ENCODE peak calls at places on chromosomes 2 and 18, in four cellular contexts. One of them, this sample, is unnamed.
A peak's percentile ranks its signal among the peaks of the same experiment; 100 is the strongest.

GRCh38 chr18:56952026-56952425 is 194.9 kb upstream of the BOD1L2 start:
- DNase-seq in dorsolateral prefrontal cortex: no peak
- DNase-seq in heart left ventricle: no peak
- DNase-seq in IMR-90: no peak
- DNase-seq in this sample: no peak

GRCh38 chr2:49940616-49941015 is 786.3 kb upstream of the FSHR start:
- DNase-seq in dorsolateral prefrontal cortex: no peak
- DNase-seq in heart left ventricle: no peak
- DNase-seq in IMR-90: no peak
- DNase-seq in this sample: no peak

GRCh38 chr2:194514281-194514680 is 1142.7 kb upstream of the SLC39A10 start:
- DNase-seq in dorsolateral prefrontal cortex: no peak
- DNase-seq in heart left ventricle: no peak
- DNase-seq in IMR-90: no peak
- DNase-seq in this sample: no peak

GRCh38 chr2:55869637-55870325 is 53.8 kb downstream of the EFEMP1 start:
- DNase-seq in dorsolateral prefrontal cortex: no peak
- DNase-seq in heart left ventricle: no peak
- DNase-seq in IMR-90: peak; percentile 63
- DNase-seq in this sample: no peak

GRCh38 chr18:10490401-10491289 is 35.2 kb upstream of the NAPG start:
- DNase-seq in dorsolateral prefrontal cortex: no peak
- DNase-seq in heart left ventricle: peak; percentile 43
- DNase-seq in IMR-90: no peak
- DNase-seq in this sample: no peak

GRCh38 chr2:234497592-234498023 is 727 bp upstream of the ARL4C start:
- DNase-seq in dorsolateral prefrontal cortex: no peak
- DNase-seq in heart left ventricle: no peak
- DNase-seq in IMR-90: no peak
- DNase-seq in this sample: no peak

GRCh38 chr18:2027026-2027425 is 544.3 kb downstream of the METTL4 start:
- DNase-seq in dorsolateral prefrontal cortex: no peak
- DNase-seq in heart left ventricle: no peak
- DNase-seq in IMR-90: no peak
- DNase-seq in this sample: no peak

GRCh38 chr2:8488001-8488738 is 193.7 kb upstream of the ID2 start:
- DNase-seq in dorsolateral prefrontal cortex: no peak
- DNase-seq in heart left ventricle: no peak
- DNase-seq in IMR-90: no peak
- DNase-seq in this sample: peak; percentile 27

GRCh38 chr2:187874786-187875185 is 320.6 kb upstream of the TFPI start:
- DNase-seq in dorsolateral prefrontal cortex: no peak
- DNase-seq in heart left ventricle: no peak
- DNase-seq in IMR-90: peak; percentile 2
- DNase-seq in this sample: no peak

GRCh38 chr2:62415518-62415917 is 90.5 kb downstream of the TMEM17 start:
- DNase-seq in dorsolateral prefrontal cortex: no peak
- DNase-seq in heart left ventricle: no peak
- DNase-seq in IMR-90: no peak
- DNase-seq in this sample: no peak

GRCh38 chr2:185373226-185373625 is 365.4 kb upstream of the FSIP2 start:
- DNase-seq in dorsolateral prefrontal cortex: no peak
- DNase-seq in heart left ventricle: no peak
- DNase-seq in IMR-90: no peak
- DNase-seq in this sample: no peak

GRCh38 chr2:168912466-168913170 is 11.5 kb downstream of the G6PC2 start:
- DNase-seq in dorsolateral prefrontal cortex: peak; percentile 55
- DNase-seq in heart left ventricle: peak; percentile 39
- DNase-seq in IMR-90: peak; percentile 4
- DNase-seq in this sample: no peak

GRCh38 chr18:58288922-58289797 is 245.1 kb downstream of the NEDD4L start:
- DNase-seq in dorsolateral prefrontal cortex: no peak
- DNase-seq in heart left ventricle: no peak
- DNase-seq in IMR-90: peak; percentile 65
- DNase-seq in this sample: no peak

GRCh38 chr2:10501521-10501961 is 53.4 kb upstream of the ODC1 start:
- DNase-seq in dorsolateral prefrontal cortex: no peak
- DNase-seq in heart left ventricle: peak; percentile 17
- DNase-seq in IMR-90: no peak
- DNase-seq in this sample: no peak

GRCh38 chr2:61632276-61633169 is 94.4 kb upstream of the XPO1 start:
- DNase-seq in dorsolateral prefrontal cortex: no peak
- DNase-seq in heart left ventricle: no peak
- DNase-seq in IMR-90: no peak
- DNase-seq in this sample: no peak

GRCh38 chr2:11955883-11956282 is 209.5 kb downstream of the LPIN1 start:
- DNase-seq in dorsolateral prefrontal cortex: no peak
- DNase-seq in heart left ventricle: no peak
- DNase-seq in IMR-90: no peak
- DNase-seq in this sample: no peak

GRCh38 chr2:196925445-196925767 is 1.1 kb downstream of the PGAP1 start:
- DNase-seq in dorsolateral prefrontal cortex: no peak
- DNase-seq in heart left ventricle: no peak
- DNase-seq in IMR-90: no peak
- DNase-seq in this sample: no peak

GRCh38 chr2:237629739-237630138 is 2.4 kb downstream of the LRRFIP1 start:
- DNase-seq in dorsolateral prefrontal cortex: no peak
- DNase-seq in heart left ventricle: no peak
- DNase-seq in IMR-90: peak; percentile 73
- DNase-seq in this sample: no peak

GRCh38 chr2:113171359-113172075 is 2.3 kb upstream of the PSD4 start:
- DNase-seq in dorsolateral prefrontal cortex: no peak
- DNase-seq in heart left ventricle: no peak
- DNase-seq in IMR-90: no peak
- DNase-seq in this sample: no peak

GRCh38 chr2:16425462-16426336 is 239.9 kb downstream of the CYRIA start:
- DNase-seq in dorsolateral prefrontal cortex: no peak
- DNase-seq in heart left ventricle: peak; percentile 75
- DNase-seq in IMR-90: no peak
- DNase-seq in this sample: no peak

GRCh38 chr2:165877565-165878550 is 75.7 kb downstream of the TTC21B start:
- DNase-seq in dorsolateral prefrontal cortex: no peak
- DNase-seq in heart left ventricle: no peak
- DNase-seq in IMR-90: peak; percentile 66
- DNase-seq in this sample: no peak

GRCh38 chr2:219060821-219061791 is at the start of gene IHH:
- DNase-seq in dorsolateral prefrontal cortex: no peak
- DNase-seq in heart left ventricle: no peak
- DNase-seq in IMR-90: no peak
- DNase-seq in this sample: no peak

GRCh38 chr18:23131693-23132319 is 3.5 kb upstream of the CABLES1 start:
- DNase-seq in dorsolateral prefrontal cortex: peak; percentile 71
- DNase-seq in heart left ventricle: peak; percentile 39
- DNase-seq in IMR-90: peak; percentile 84
- DNase-seq in this sample: peak; percentile 18

GRCh38 chr18:23136326-23137092 is 1.2 kb downstream of the CABLES1 start:
- DNase-seq in dorsolateral prefrontal cortex: peak; percentile 6
- DNase-seq in heart left ventricle: peak; percentile 34
- DNase-seq in IMR-90: no peak
- DNase-seq in this sample: no peak

GRCh38 chr18:23134780-23135678 is at the start of gene CABLES1:
- DNase-seq in dorsolateral prefrontal cortex: peak; percentile 51
- DNase-seq in heart left ventricle: peak; percentile 40
- DNase-seq in IMR-90: peak; percentile 59
- DNase-seq in this sample: peak; percentile 34

GRCh38 chr18:23135679-23136325 is 517 bp downstream of the CABLES1 start:
- DNase-seq in dorsolateral prefrontal cortex: peak; percentile 21
- DNase-seq in heart left ventricle: no peak
- DNase-seq in IMR-90: no peak
- DNase-seq in this sample: no peak

DNA sequence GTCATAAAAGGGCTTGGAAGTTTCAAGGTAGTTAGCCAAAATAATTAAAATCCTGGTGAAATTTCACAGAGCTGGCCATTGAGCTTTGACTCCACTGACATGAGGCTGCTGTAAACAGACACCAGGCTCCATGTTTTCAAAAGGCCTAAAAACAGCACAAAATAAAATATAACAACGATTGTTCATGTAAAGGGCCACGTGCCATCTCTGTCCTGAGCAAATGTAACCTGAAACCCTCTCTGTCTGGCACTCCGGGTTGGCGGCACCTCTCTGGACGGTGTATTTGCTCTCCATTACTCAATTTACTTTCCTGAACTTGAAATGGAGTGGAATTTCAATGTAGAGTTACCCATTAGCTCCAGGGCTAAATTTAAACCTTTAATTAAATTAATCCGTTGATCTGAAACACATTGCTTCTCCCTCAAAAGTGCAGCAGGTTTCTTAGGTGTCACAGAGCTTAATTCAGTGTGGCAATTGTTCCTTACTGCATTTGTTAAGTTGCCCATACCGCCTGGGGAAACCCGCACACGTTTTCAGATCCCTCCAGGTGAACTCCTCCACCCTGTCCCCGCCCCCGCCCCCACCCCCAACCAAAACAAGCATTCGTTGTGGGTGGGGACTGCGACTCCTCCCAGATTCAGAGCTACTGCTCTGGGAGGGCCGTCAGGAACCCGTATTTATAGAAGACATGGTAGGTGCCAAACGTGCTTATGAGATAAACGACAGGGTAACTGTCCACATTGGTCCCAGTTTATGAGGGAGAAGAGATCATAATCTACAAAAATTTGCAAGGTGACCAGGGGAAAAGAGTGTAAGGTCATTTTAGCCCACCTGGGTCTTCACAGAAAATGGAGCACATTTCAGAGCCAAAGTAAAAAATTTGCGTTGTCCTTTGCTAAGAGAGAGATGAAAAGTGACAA is 1.2 kb upstream of the CABLES1 start:
- DNase-seq in dorsolateral prefrontal cortex: no peak
- DNase-seq in heart left ventricle: no peak
- DNase-seq in IMR-90: no peak
- DNase-seq in this sample: no peak
- H3K27ac ChIP-seq in dorsolateral prefrontal cortex: no peak overlapping the region
- H3K27ac ChIP-seq in heart left ventricle: no peak overlapping the region
- H3K27ac ChIP-seq in IMR-90: no peak overlapping the region
- H3K27ac ChIP-seq in this sample: no peak overlapping the region

GRCh38 chr18:33603434-33603833 is 25.4 kb downstream of the ASXL3 start:
- DNase-seq in dorsolateral prefrontal cortex: no peak
- DNase-seq in heart left ventricle: no peak
- DNase-seq in IMR-90: no peak
- DNase-seq in this sample: no peak

GRCh38 chr18:33605250-33605649 is 27.2 kb downstream of the ASXL3 start:
- DNase-seq in dorsolateral prefrontal cortex: no peak
- DNase-seq in heart left ventricle: no peak
- DNase-seq in IMR-90: no peak
- DNase-seq in this sample: no peak

GRCh38 chr18:33611525-33612135 is 33.6 kb downstream of the ASXL3 start:
- DNase-seq in dorsolateral prefrontal cortex: no peak
- DNase-seq in heart left ventricle: no peak
- DNase-seq in IMR-90: no peak
- DNase-seq in this sample: no peak

GRCh38 chr18:33600846-33601245 is 22.8 kb downstream of the ASXL3 start:
- DNase-seq in dorsolateral prefrontal cortex: no peak
- DNase-seq in heart left ventricle: no peak
- DNase-seq in IMR-90: no peak
- DNase-seq in this sample: no peak

GRCh38 chr18:33606621-33607020 is 28.6 kb downstream of the ASXL3 start:
- DNase-seq in dorsolateral prefrontal cortex: no peak
- DNase-seq in heart left ventricle: no peak
- DNase-seq in IMR-90: no peak
- DNase-seq in this sample: no peak
- H3K27ac ChIP-seq in dorsolateral prefrontal cortex: no peak overlapping the region
- H3K27ac ChIP-seq in heart left ventricle: no peak overlapping the region
- H3K27ac ChIP-seq in IMR-90: no peak overlapping the region
- H3K27ac ChIP-seq in this sample: no peak overlapping the region

GRCh38 chr2:20140321-20141055 is 84.4 kb downstream of the SDC1 start:
- DNase-seq in dorsolateral prefrontal cortex: no peak
- DNase-seq in heart left ventricle: no peak
- DNase-seq in IMR-90: no peak
- DNase-seq in this sample: no peak

GRCh38 chr2:20139828-20140227 is 85.1 kb downstream of the SDC1 start:
- DNase-seq in dorsolateral prefrontal cortex: no peak
- DNase-seq in heart left ventricle: no peak
- DNase-seq in IMR-90: no peak
- DNase-seq in this sample: no peak

GRCh38 chr2:20143263-20143662 is 81.7 kb downstream of the SDC1 start:
- DNase-seq in dorsolateral prefrontal cortex: no peak
- DNase-seq in heart left ventricle: no peak
- DNase-seq in IMR-90: peak; percentile 81
- DNase-seq in this sample: no peak

GRCh38 chr2:20141056-20141762 is 83.7 kb downstream of the SDC1 start:
- DNase-seq in dorsolateral prefrontal cortex: no peak
- DNase-seq in heart left ventricle: peak; percentile 78
- DNase-seq in IMR-90: peak; percentile 96
- DNase-seq in this sample: no peak

DNA sequence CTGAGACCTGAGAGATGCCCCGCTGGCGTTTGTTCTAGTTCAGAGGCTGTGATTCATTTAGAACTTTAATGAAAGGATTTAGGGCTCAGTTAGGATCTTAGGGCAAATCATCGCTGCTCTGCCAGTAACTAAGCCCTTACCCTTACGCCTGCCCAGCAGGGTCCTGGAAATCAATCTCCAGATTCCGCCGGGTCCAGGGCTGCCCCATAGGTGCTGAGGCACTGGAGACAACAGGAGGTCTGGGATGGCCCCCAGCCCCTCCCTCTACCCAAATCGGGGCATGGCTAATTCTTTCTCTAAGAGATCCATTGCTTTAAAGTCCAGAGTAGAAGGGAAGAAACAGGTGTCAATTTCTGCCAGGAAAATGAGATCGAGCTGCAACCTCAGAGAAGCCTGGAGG is 83.1 kb downstream of the SDC1 start:
- DNase-seq in dorsolateral prefrontal cortex: no peak
- DNase-seq in heart left ventricle: no peak
- DNase-seq in IMR-90: no peak
- DNase-seq in this sample: no peak
- H3K27ac ChIP-seq in dorsolateral prefrontal cortex: no peak overlapping the region
- H3K27ac ChIP-seq in heart left ventricle: no peak overlapping the region
- H3K27ac ChIP-seq in IMR-90: peak overlapping the region; percentile 35
- H3K27ac ChIP-seq in this sample: no peak overlapping the region

GRCh38 chr2:25851740-25852503 is 26.4 kb downstream of the ASXL2 start:
- DNase-seq in dorsolateral prefrontal cortex: no peak
- DNase-seq in heart left ventricle: no peak
- DNase-seq in IMR-90: peak; percentile 93
- DNase-seq in this sample: no peak

GRCh38 chr2:25855065-25855464 is 23.2 kb downstream of the ASXL2 start:
- DNase-seq in dorsolateral prefrontal cortex: no peak
- DNase-seq in heart left ventricle: no peak
- DNase-seq in IMR-90: no peak
- DNase-seq in this sample: no peak

GRCh38 chr2:25856377-25856776 is 21.9 kb downstream of the ASXL2 start:
- DNase-seq in dorsolateral prefrontal cortex: no peak
- DNase-seq in heart left ventricle: no peak
- DNase-seq in IMR-90: no peak
- DNase-seq in this sample: no peak

GRCh38 chr2:25853038-25853638 is 25.1 kb downstream of the ASXL2 start:
- DNase-seq in dorsolateral prefrontal cortex: no peak
- DNase-seq in heart left ventricle: no peak
- DNase-seq in IMR-90: no peak
- DNase-seq in this sample: no peak

DNA sequence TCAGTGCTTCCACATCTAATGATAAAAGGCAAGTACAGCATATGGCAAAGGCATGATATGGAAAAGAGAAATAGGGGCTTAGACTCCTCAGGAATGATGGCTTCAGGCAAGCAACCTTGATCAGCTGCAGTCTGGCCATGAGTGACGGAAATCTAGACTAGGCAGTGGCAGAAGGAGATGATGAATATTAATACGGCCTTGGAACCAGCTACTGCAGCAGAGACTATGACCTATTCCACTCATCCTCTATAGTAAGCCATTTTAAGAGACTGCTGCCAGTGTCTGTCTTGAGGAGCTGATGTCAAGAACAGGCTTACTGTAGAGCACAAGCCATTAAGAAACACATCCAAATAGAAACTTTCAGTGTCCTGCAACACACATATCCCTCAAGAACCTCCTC is 23.7 kb downstream of the ASXL2 start:
- DNase-seq in dorsolateral prefrontal cortex: no peak
- DNase-seq in heart left ventricle: no peak
- DNase-seq in IMR-90: no peak
- DNase-seq in this sample: no peak
- H3K27ac ChIP-seq in dorsolateral prefrontal cortex: no peak overlapping the region
- H3K27ac ChIP-seq in heart left ventricle: no peak overlapping the region
- H3K27ac ChIP-seq in IMR-90: no peak overlapping the region
- H3K27ac ChIP-seq in this sample: no peak overlapping the region